ENCODE peak calls at places on chromosome 12, in seven cellular contexts. L, M, I, G, F, P and U are unnamed samples.

GRCh38 chr12:89040146-89040964 is 311.9 kb downstream of the DUSP6 start:
- DNase-seq in L (no peak), M (no peak), I (peak; percentile 46), G (no peak), F (peak; percentile 33), P (peak; percentile 69), U (peak; percentile 98)

GRCh38 chr12:26768611-26769603 is 64.1 kb downstream of the ITPR2 start:
- DNase-seq in L (no peak), M (no peak), I (no peak), G (no peak), F (no peak), P (no peak), U (no peak)

GRCh38 chr12:51593539-51593938 is 2.5 kb downstream of the SCN8A start:
- DNase-seq in L (no peak), M (peak; percentile 13), I (no peak), G (no peak), F (no peak), P (no peak), U (peak; percentile 59)

GRCh38 chr12:8913702-8914032 is 642 bp upstream of the PHC1 start:
- DNase-seq in L (no peak), M (no peak), I (no peak), G (no peak), F (no peak), P (no peak), U (no peak)

GRCh38 chr12:80701388-80701787 is 6.0 kb upstream of the MYF6 start:
- DNase-seq in L (no peak), M (no peak), I (no peak), G (no peak), F (no peak), P (no peak), U (no peak)

GRCh38 chr12:117228239-117228638 is 38.0 kb upstream of the FBXO21 start:
- DNase-seq in L (no peak), M (no peak), I (no peak), G (no peak), F (no peak), P (no peak), U (no peak)

GRCh38 chr12:119177724-119178380 is 879 bp upstream of the HSPB8 start:
- DNase-seq in L (no peak), M (no peak), I (no peak), G (no peak), F (no peak), P (no peak), U (no peak)

GRCh38 chr12:100372846-100373245 is 16.0 kb downstream of the SLC17A8 start:
- DNase-seq in L (no peak), M (no peak), I (no peak), G (no peak), F (no peak), P (no peak), U (peak; percentile 19)

GRCh38 chr12:109951751-109952150 is 44.4 kb downstream of the GIT2 start:
- DNase-seq in L (no peak), M (peak; percentile 17), I (no peak), G (peak; percentile 75), F (no peak), P (no peak), U (no peak)

GRCh38 chr12:50442178-50442908 is 41.7 kb downstream of the LARP4 start:
- DNase-seq in L (no peak), M (no peak), I (no peak), G (no peak), F (no peak), P (no peak), U (no peak)

GRCh38 chr12:109529618-109530300 is 43.5 kb downstream of the MMAB start:
- DNase-seq in L (no peak), M (no peak), I (peak; percentile 6), G (no peak), F (no peak), P (no peak), U (no peak)

GRCh38 chr12:77893918-77894317 is 63.2 kb downstream of the NAV3 start:
- DNase-seq in L (no peak), M (no peak), I (no peak), G (no peak), F (peak; percentile 74), P (no peak), U (no peak)

GRCh38 chr12:121795029-121795977 is 1.8 kb upstream of the RHOF start:
- DNase-seq in L (peak; percentile 93), M (peak; percentile 78), I (peak; percentile 90), G (peak; percentile 90), F (peak; percentile 94), P (peak; percentile 87), U (peak; percentile 87)

GRCh38 chr12:103780093-103780440 is 61.0 kb downstream of the NT5DC3 start:
- DNase-seq in L (no peak), M (no peak), I (no peak), G (no peak), F (no peak), P (no peak), U (no peak)

GRCh38 chr12:108559748-108560147 is 1.2 kb downstream of the SART3 start:
- DNase-seq in L (no peak), M (no peak), I (no peak), G (no peak), F (no peak), P (no peak), U (no peak)

GRCh38 chr12:108457006-108457733 is 57.9 kb upstream of the FICD start:
- DNase-seq in L (no peak), M (no peak), I (no peak), G (no peak), F (no peak), P (no peak), U (peak; percentile 89)

GRCh38 chr12:1666685-1667162 is 24.1 kb upstream of the ADIPOR2 start:
- DNase-seq in L (no peak), M (no peak), I (no peak), G (no peak), F (no peak), P (no peak), U (no peak)

GRCh38 chr12:3097186-3097804 is 20.1 kb downstream of the TSPAN9 start:
- DNase-seq in L (peak; percentile 95), M (no peak), I (peak; percentile 77), G (peak; percentile 61), F (peak; percentile 64), P (no peak), U (no peak)

GRCh38 chr12:95206916-95207315 is 10.4 kb downstream of the FGD6 start:
- DNase-seq in L (no peak), M (no peak), I (no peak), G (no peak), F (no peak), P (no peak), U (no peak)

DNA sequence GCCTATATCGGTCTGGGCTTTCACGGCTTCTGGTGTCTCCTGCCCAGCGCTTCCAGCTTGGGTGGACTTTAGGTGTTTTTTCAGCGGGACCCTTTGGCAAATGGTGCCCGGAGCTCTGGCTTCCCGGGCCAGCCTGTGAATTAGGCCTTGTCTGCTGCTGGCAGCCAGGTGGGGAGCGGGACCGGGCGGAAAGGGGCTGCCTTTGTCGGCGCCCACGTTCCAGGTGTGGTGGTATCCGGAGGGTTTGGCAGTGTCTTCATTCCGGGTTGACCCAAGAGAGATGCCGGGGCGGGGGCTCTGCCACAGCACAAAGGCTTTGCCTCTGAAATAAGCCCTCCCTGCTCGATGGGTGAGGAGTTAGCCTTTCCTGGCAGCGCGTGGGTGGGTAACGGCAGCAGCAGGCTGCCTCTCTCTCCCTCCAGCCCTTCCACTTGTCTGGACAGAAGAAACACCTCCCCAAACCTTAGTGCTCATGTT is 9.5 kb downstream of the RFLNA start:
- DNase-seq in L (no peak), M (no peak), I (peak; percentile 41), G (no peak), F (no peak), P (no peak), U (no peak)
- H3K27me3 ChIP-seq in L (no peaks in the 10 kb centered on the region), M (no peaks in the 10 kb centered on the region), I (no peaks in the 10 kb centered on the region), G (no peaks in the 10 kb centered on the region), F (no peaks in the 10 kb centered on the region), P (no peaks in the 10 kb centered on the region), U (no peaks in the 10 kb centered on the region)

DNA sequence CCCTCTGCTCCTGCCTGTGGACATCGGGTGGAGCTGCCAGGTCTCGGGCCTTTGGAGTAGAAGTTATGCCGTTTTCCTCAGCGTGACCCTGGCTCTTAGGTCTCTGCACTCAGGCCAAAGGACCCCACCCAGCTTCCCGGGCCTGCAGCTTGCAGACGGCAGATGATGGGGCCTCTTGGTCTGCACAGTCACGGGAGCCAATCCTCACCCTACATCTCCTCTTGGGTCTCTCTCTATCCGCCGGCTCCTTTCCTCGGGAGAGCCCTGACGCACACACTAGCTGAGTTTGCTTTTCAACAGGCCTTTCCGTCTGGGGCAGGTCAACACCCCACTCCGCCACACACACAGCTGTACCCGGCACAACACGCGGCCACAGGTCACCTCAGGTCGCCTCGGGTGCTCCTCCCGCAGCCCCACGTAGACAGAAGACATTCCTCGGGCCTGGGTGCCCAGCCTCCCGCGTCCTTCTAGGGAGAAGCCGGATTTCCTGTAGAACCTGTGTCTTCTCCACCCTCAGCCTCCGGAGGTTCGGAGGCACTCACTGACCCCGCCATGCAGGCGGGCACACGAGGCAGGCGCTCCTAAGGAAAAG is 9.9 kb downstream of the GALNT9 start:
- DNase-seq in L (no peak), M (no peak), I (peak; percentile 28), G (peak; percentile 4), F (no peak), P (no peak), U (no peak)
- H3K27me3 ChIP-seq in L (no peaks in the 10 kb centered on the region), M (peaks cover 17% of the 10 kb centered on the region), I (peaks cover 49% of the 10 kb centered on the region), G (peaks cover 69% of the 10 kb centered on the region), F (peaks cover 99% of the 10 kb centered on the region), P (no peaks in the 10 kb centered on the region), U (no peaks in the 10 kb centered on the region)

GRCh38 chr12:94163850-94164249 is 15.5 kb downstream of the PLXNC1 start:
- DNase-seq in L (no peak), M (no peak), I (no peak), G (no peak), F (no peak), P (no peak), U (no peak)

GRCh38 chr12:94152292-94153083 is 4.1 kb downstream of the PLXNC1 start:
- DNase-seq in L (no peak), M (no peak), I (no peak), G (no peak), F (no peak), P (no peak), U (no peak)

GRCh38 chr12:94162108-94162507 is 13.7 kb downstream of the PLXNC1 start:
- DNase-seq in L (no peak), M (no peak), I (no peak), G (no peak), F (no peak), P (no peak), U (no peak)

GRCh38 chr12:94157891-94158495 is 9.6 kb downstream of the PLXNC1 start:
- DNase-seq in L (no peak), M (no peak), I (no peak), G (no peak), F (no peak), P (no peak), U (no peak)
- H3K27me3 ChIP-seq in L (no peaks in the 10 kb centered on the region), M (peaks cover 17% of the 10 kb centered on the region), I (no peaks in the 10 kb centered on the region), G (no peaks in the 10 kb centered on the region), F (peaks cover 17% of the 10 kb centered on the region), P (no peaks in the 10 kb centered on the region), U (peaks cover 38% of the 10 kb centered on the region)

DNA sequence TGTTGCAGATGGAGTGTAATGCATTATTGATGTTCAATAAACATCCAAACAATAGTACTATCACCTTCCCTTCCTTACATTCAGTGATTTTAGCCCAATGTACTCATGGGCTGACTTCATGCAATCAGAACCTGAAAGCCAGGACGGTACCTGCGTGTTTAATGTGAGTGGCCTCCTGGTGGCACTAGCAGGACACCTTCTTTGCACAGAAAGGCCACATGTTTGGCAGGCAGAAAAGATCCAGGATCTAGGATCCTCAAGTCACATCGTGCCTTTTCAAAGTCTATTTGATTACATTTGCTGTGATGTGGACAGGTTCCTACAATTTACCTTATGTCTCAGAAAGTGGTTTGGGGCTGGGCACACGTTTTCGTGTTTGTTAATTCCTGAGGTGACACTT is 82.9 kb downstream of the NEDD1 start:
- DNase-seq in L (no peak), M (no peak), I (no peak), G (no peak), F (no peak), P (no peak), U (peak; percentile 40)
- H3K27me3 ChIP-seq in L (no peaks in the 10 kb centered on the region), M (peaks cover 25% of the 10 kb centered on the region), I (no peaks in the 10 kb centered on the region), G (peaks cover 17% of the 10 kb centered on the region), F (peaks cover 29% of the 10 kb centered on the region), P (peaks cover 5% of the 10 kb centered on the region), U (peaks cover 85% of the 10 kb centered on the region)

GRCh38 chr12:113642216-113642615 is 170.5 kb upstream of the LHX5 start:
- DNase-seq in L (no peak), M (no peak), I (no peak), G (no peak), F (no peak), P (no peak), U (no peak)
- H3K27me3 ChIP-seq in L (no peaks in the 10 kb centered on the region), M (peaks cover 42% of the 10 kb centered on the region), I (peaks cover 58% of the 10 kb centered on the region), G (peaks cover 74% of the 10 kb centered on the region), F (peaks cover 95% of the 10 kb centered on the region), P (no peaks in the 10 kb centered on the region), U (peaks cover 45% of the 10 kb centered on the region)